ENCODE peak calls at places on chromosomes 3 and 15, in six cellular contexts. J, N, Y, C, W and R are unnamed samples.

GRCh38 chr15:90036806-90037509 is 35.8 kb downstream of the ZNF710 start:
- DNase-seq in C (no peak), W (no peak), N (no peak), J (no peak), Y (no peak), R (no peak)

GRCh38 chr3:8992854-8993253 is 29.6 kb upstream of the RAD18 start:
- DNase-seq in J (no peak), N (no peak), C (no peak), Y (no peak), W (no peak), R (no peak)

GRCh38 chr3:101903426-101903825 is 54.1 kb downstream of the NFKBIZ start:
- DNase-seq in W (no peak), N (peak), Y (no peak), J (no peak), C (no peak), R (no peak)

GRCh38 chr3:118501152-118501551 is 533.5 kb downstream of the IGSF11 start:
- DNase-seq in C (no peak), N (no peak), W (no peak), J (no peak), Y (peak), R (peak)

GRCh38 chr3:171138027-171138426 is 111.5 kb upstream of the SLC2A2 start:
- DNase-seq in N (no peak), Y (no peak), J (no peak), C (no peak), W (no peak), R (no peak)

GRCh38 chr3:136546718-136547117 is 205.5 kb downstream of the STAG1 start:
- DNase-seq in Y (no peak), C (no peak), N (peak), J (no peak), W (peak), R (no peak)

GRCh38 chr3:105362021-105362665 is 4.6 kb upstream of the ALCAM start:
- DNase-seq in Y (no peak), N (peak), W (no peak), J (no peak), C (no peak), R (no peak)

GRCh38 chr15:32856753-32857152 is 138.9 kb downstream of the GREM1 start:
- DNase-seq in Y (no peak), N (peak), J (no peak), W (no peak), C (no peak), R (no peak)

GRCh38 chr3:197736010-197736490 is 654 bp downstream of the RUBCN start:
- DNase-seq in J (no peak), Y (no peak), C (no peak), N (no peak), W (no peak), R (peak)